ENCODE peak calls at places on chromosomes 2 and 18, in eight cellular contexts. J is heart right ventricle, I is WERI-Rb-1, M is stomach, G is cardiac fibroblast, P is kidney epithelial cell, K is coronary artery, Y is B cell. C is an unnamed sample.
A peak's percentile ranks its signal among the peaks of the same experiment; 100 is the strongest.

GRCh38 chr2:85681354-85681728 is 12.8 kb upstream of the GNLY start:
- DNase-seq in J (no peak), I (no peak), M (no peak), G (no peak), P (no peak), K (no peak), Y (no peak), C (no peak)

GRCh38 chr2:164954954-164955701 is at the start of gene SLC38A11:
- DNase-seq in J (peak; percentile 9), I (no peak), M (peak; percentile 42), G (peak; percentile 5), P (no peak), K (no peak), Y (peak; percentile 59), C (no peak)

GRCh38 chr2:227819398-227819697 is 5.7 kb downstream of the CCL20 start:
- DNase-seq in J (no peak), I (no peak), M (no peak), G (no peak), P (peak; percentile 45), K (no peak), Y (no peak), C (no peak)

GRCh38 chr2:193463016-193463415 is 1268.3 kb upstream of the TMEFF2 start:
- DNase-seq in J (no peak), I (no peak), M (no peak), G (no peak), P (no peak), K (no peak), Y (no peak), C (no peak)

GRCh38 chr18:46429649-46430224 is 227.3 kb downstream of the LOXHD1 start:
- DNase-seq in J (no peak), I (no peak), M (no peak), G (no peak), P (no peak), K (no peak), Y (no peak), C (no peak)

GRCh38 chr18:11925800-11926481 is 17.8 kb upstream of the MPPE1 start:
- DNase-seq in J (no peak), I (no peak), M (no peak), G (no peak), P (no peak), K (no peak), Y (no peak), C (no peak)

GRCh38 chr18:23716516-23716915 is 27.3 kb downstream of the LAMA3 start:
- DNase-seq in J (no peak), I (no peak), M (no peak), G (peak; percentile 79), P (peak; percentile 52), K (peak; percentile 61), Y (no peak), C (no peak)

GRCh38 chr2:191933307-191934105 is 86.6 kb upstream of the CAVIN2 start:
- DNase-seq in J (no peak), I (peak; percentile 42), M (no peak), G (no peak), P (peak; percentile 35), K (no peak), Y (no peak), C (peak; percentile 52)

GRCh38 chr18:28469946-28470345 is 293.0 kb upstream of the CDH2 start:
- DNase-seq in J (no peak), I (no peak), M (no peak), G (no peak), P (no peak), K (no peak), Y (no peak), C (no peak)

GRCh38 chr18:3411854-3412268 is 38.1 kb upstream of the TGIF1 start:
- DNase-seq in J (peak; percentile 5), I (no peak), M (peak; percentile 66), G (peak; percentile 19), P (no peak), K (no peak), Y (peak; percentile 55), C (peak; percentile 20)

GRCh38 chr2:24943427-24943826 is 23.4 kb upstream of the ADCY3 start:
- DNase-seq in J (no peak), I (no peak), M (no peak), G (no peak), P (no peak), K (no peak), Y (no peak), C (no peak)

GRCh38 chr2:46164581-46165301 is 132.5 kb upstream of the EPAS1 start:
- DNase-seq in J (peak; percentile 89), I (peak; percentile 84), M (peak; percentile 62), G (peak; percentile 99), P (peak; percentile 37), K (peak; percentile 92), Y (no peak), C (no peak)

GRCh38 chr18:79595876-79596374 is 83.7 kb upstream of the CTDP1 start:
- DNase-seq in J (no peak), I (no peak), M (no peak), G (no peak), P (no peak), K (no peak), Y (no peak), C (no peak)

GRCh38 chr2:209943776-209944175 is 58.7 kb upstream of the RPE start:
- DNase-seq in J (no peak), I (no peak), M (no peak), G (no peak), P (no peak), K (no peak), Y (no peak), C (no peak)

GRCh38 chr2:43021791-43022500 is 204.5 kb downstream of the ZFP36L2 start:
- DNase-seq in J (no peak), I (no peak), M (peak; percentile 58), G (no peak), P (no peak), K (no peak), Y (no peak), C (peak; percentile 12)
- TF ChIP-seq CTCF in J (peak; percentile 15), I (peak; percentile 78), M (peak; percentile 62), G (peak; percentile 35), P (peak; percentile 37), K (no peak), Y (no peak), C (peak; percentile 35)

DNA sequence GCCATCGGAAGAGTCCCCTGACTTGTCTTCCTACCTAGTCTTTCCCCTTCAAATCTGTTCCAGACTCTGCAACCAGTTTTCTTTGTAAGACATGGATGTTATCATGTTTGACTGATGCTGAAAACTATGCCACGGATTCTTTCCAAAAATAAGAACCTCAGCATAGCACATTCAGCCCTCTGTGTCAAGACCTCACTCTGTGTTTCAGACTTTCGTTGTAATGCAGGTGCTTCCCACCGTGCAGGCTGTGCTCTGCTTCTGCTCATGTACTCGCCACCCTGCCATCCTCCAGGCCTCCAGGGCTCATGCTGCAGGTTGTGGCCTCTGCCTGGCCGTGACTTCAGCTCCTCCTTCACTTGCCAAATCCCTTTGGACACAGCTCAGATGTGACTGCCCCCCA is 347.0 kb upstream of the RAB12 start:
- DNase-seq in J (no peak), I (no peak), M (no peak), G (no peak), P (no peak), K (no peak), Y (no peak), C (no peak)
- TF ChIP-seq CTCF in J (no peak), I (no peak), M (no peak), G (no peak), P (no peak), K (no peak), Y (no peak), C (no peak)

DNA sequence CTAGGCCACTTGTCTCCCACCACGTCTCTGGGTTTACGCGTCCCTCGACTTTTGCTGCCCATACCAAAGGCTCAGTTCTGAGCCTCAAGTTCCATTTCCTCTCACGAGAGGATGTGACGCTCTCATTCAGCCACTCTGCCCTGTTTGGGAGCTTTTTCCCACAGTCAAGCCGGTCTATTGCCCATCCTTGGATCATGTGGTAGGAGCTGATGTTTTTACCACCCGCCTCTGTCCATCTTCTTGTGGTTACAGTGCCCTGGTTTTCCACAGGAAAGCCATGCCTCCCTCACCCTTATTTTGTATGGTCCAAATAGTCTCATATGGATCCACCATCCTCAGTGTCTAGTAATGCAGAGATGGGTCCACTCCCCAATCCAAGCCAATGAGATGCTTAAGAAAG is 20.4 kb downstream of the FBXO36 start:
- DNase-seq in J (no peak), I (no peak), M (no peak), G (no peak), P (no peak), K (no peak), Y (no peak), C (no peak)
- TF ChIP-seq CTCF in J (no peak), I (no peak), M (no peak), G (no peak), P (no peak), K (no peak), Y (no peak), C (no peak)

GRCh38 chr2:51420521-51420920 is 388.6 kb upstream of the NRXN1 start:
- DNase-seq in J (no peak), I (no peak), M (no peak), G (no peak), P (no peak), K (no peak), Y (no peak), C (no peak)

DNA sequence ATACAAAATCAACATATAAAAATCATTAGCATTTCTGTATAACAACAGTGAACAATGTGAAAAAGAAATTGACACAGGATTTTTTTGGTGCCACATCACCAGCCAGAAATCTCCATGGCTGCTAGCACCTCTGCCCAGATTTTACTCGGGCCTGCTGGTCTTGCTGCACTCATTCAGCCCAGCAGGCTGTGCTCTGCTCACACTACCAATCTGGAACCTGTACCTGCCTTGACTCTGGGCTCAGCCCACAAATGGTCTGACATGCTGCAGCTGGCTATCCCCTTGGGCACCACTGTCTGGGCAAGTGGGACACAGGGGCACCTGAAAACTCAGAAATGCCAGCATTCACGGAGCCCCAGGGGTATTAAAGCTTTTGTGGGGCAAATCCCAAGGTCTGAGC is 392.5 kb upstream of the NRXN1 start:
- DNase-seq in J (no peak), I (peak; percentile 17), M (no peak), G (no peak), P (no peak), K (no peak), Y (no peak), C (no peak)
- TF ChIP-seq CTCF in J (no peak), I (peak; percentile 59), M (no peak), G (no peak), P (no peak), K (no peak), Y (no peak), C (no peak)

DNA sequence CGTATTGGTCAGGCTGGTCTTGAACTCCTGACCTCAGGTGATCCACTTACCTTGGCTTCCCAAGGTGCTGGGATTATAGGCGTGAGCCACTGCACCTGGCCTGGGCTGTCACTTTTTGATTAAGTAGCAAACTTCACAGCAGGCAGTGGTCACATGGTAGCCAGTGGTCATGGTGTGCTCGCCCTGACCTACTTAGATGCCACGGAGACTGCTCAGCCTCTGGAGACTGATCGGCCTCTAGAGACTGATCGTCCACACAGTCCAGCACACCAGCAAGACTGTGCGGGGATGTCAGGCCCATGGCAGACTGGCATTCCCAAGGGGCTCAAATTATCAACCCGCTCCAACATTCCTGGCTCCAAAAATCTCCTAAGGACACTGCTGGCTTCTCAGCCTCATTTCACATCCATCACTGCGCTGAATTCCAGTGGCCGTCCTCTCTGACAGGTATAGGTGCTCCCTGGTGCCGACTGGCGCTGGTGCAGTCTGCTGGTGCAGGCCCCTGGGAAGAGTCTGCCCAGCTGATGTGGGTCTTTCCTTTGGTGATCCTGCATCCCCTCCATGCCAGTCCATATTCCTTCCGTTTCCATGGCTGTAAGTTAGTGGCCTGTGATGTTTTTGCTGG is 374.3 kb upstream of the HS6ST1 start:
- DNase-seq in J (no peak), I (no peak), M (no peak), G (no peak), P (no peak), K (no peak), Y (no peak), C (no peak)
- TF ChIP-seq CTCF in J (no peak), I (no peak), M (no peak), G (no peak), P (no peak), K (no peak), Y (no peak), C (no peak)

C was measured in activated CD8-positive, alpha-beta T cell treated with anti-CD3 and anti-CD28 coated beads for 36 hours.